ENCODE peak calls at places on chromosomes 4 and X, in seven cellular contexts. D, R, F, N, G, W and Z are unnamed samples.

GRCh38 chrX:147781844-147782243 is 129.9 kb upstream of the FMR1 start:
- DNase-seq in F (no peak), G (no peak), R (no peak), D (no peak), W (no peak), N (no peak), Z (no peak)

GRCh38 chr4:65918217-65918616 is 247.9 kb upstream of the EPHA5 start:
- DNase-seq in F (no peak), D (peak), G (no peak), N (no peak), R (no peak), W (no peak), Z (peak)

GRCh38 chrX:46040001-46040400 is 505.2 kb downstream of the ZNF674 start:
- DNase-seq in W (no peak), R (no peak), G (no peak), D (no peak), N (no peak), F (no peak), Z (no peak)

GRCh38 chr4:86870442-86871069 is 21.4 kb upstream of the SLC10A6 start:
- DNase-seq in R (no peak), F (no peak), D (no peak), W (no peak), N (no peak), G (no peak), Z (no peak)

GRCh38 chrX:23079347-23079746 is 79.6 kb downstream of the DDX53 start:
- DNase-seq in R (no peak), D (no peak), W (no peak), G (no peak), F (no peak), N (no peak), Z (no peak)

GRCh38 chr4:168139336-168139735 is 47.0 kb downstream of the ANXA10 start:
- DNase-seq in N (peak), F (no peak), W (no peak), G (no peak), R (no peak), D (no peak), Z (no peak)

GRCh38 chr4:38131371-38132139 is 171.4 kb downstream of the PTTG2 start:
- DNase-seq in W (no peak), D (no peak), R (no peak), F (peak), G (no peak), N (peak), Z (no peak)

GRCh38 chr4:40506066-40506465 is 123.6 kb downstream of the RBM47 start:
- DNase-seq in F (no peak), W (no peak), R (no peak), N (no peak), G (no peak), D (no peak), Z (no peak)

GRCh38 chr4:38785901-38786402 is 3.2 kb upstream of the TLR10 start:
- DNase-seq in D (no peak), R (no peak), F (no peak), W (no peak), N (no peak), G (no peak), Z (no peak)

GRCh38 chr4:122798101-122798500 is 28.5 kb upstream of the FGF2 start:
- DNase-seq in D (peak), R (peak), N (peak), W (no peak), F (peak), G (no peak), Z (no peak)

GRCh38 chr4:36241771-36242170 is 2.5 kb downstream of the ARAP2 start:
- DNase-seq in G (no peak), W (no peak), F (no peak), N (no peak), R (no peak), D (no peak), Z (no peak)

GRCh38 chrX:104310084-104310483 is 55.4 kb upstream of the ESX1 start:
- DNase-seq in N (peak), R (no peak), G (no peak), W (no peak), F (no peak), D (no peak), Z (peak)